ENCODE peak calls at places on chromosomes 3 and 15, in nine cellular contexts. V is transverse colon, F is IMR-90, C is Peyer's patch, K is HCT116, R is adrenal gland, U is body of pancreas, H is stomach, A is ovary. M is an unnamed sample.

GRCh38 chr3:48548731-48549705 is 7.6 kb downstream of the PFKFB4 start:
- DNase-seq in V (peak; percentile 88), F (peak; percentile 69), C (peak; percentile 77), K (peak; percentile 54), R (peak; percentile 88), U (peak; percentile 85), H (peak; percentile 89), A (peak; percentile 85), M (peak; percentile 85)

GRCh38 chr3:193921480-193921879 is 214.5 kb upstream of the HES1 start:
- DNase-seq in V (no peak), F (no peak), C (no peak), K (no peak), R (no peak), U (no peak), H (no peak), A (no peak), M (no peak)

GRCh38 chr3:133112666-133113065 is 74.5 kb downstream of the TMEM108 start:
- DNase-seq in V (no peak), F (peak; percentile 22), C (no peak), K (no peak), R (no peak), U (no peak), H (no peak), A (no peak), M (no peak)

GRCh38 chr3:25556504-25556903 is 108.2 kb downstream of the TOP2B start:
- DNase-seq in V (no peak), F (no peak), C (no peak), K (no peak), R (no peak), U (no peak), H (no peak), A (no peak), M (no peak)

GRCh38 chr15:32981536-32981935 is 213.0 kb downstream of the FMN1 start:
- DNase-seq in V (no peak), F (peak; percentile 64), C (no peak), K (no peak), R (no peak), U (no peak), H (no peak), A (no peak), M (no peak)

GRCh38 chr3:48747703-48748102 is 30.7 kb upstream of the IP6K2 start:
- DNase-seq in V (no peak), F (no peak), C (no peak), K (no peak), R (no peak), U (no peak), H (peak; percentile 33), A (no peak), M (peak; percentile 75)

GRCh38 chr3:113002676-113003075 is 11.9 kb downstream of the GTPBP8 start:
- DNase-seq in V (no peak), F (no peak), C (no peak), K (no peak), R (no peak), U (no peak), H (no peak), A (no peak), M (no peak)

GRCh38 chr3:152583913-152584312 is 251.0 kb upstream of the P2RY1 start:
- DNase-seq in V (no peak), F (no peak), C (no peak), K (no peak), R (no peak), U (no peak), H (no peak), A (no peak), M (no peak)

GRCh38 chr3:53238051-53238850 is 17.6 kb downstream of the TKT start:
- DNase-seq in V (peak; percentile 51), F (peak; percentile 97), C (no peak), K (peak; percentile 60), R (peak; percentile 67), U (peak; percentile 64), H (peak; percentile 51), A (no peak), M (peak; percentile 83)

GRCh38 chr15:75943713-75944215 is 40.1 kb downstream of the FBXO22 start:
- DNase-seq in V (no peak), F (peak; percentile 42), C (no peak), K (no peak), R (no peak), U (no peak), H (no peak), A (no peak), M (no peak)

GRCh38 chr3:15556512-15556911 is 35.0 kb upstream of the COLQ start:
- DNase-seq in V (no peak), F (no peak), C (no peak), K (no peak), R (no peak), U (no peak), H (no peak), A (no peak), M (no peak)

GRCh38 chr15:87764461-87765236 is 491.9 kb downstream of the NTRK3 start:
- DNase-seq in V (no peak), F (peak; percentile 72), C (no peak), K (no peak), R (no peak), U (no peak), H (no peak), A (no peak), M (no peak)

GRCh38 chr3:56980798-56981390 is 79.6 kb upstream of the SPATA12 start:
- DNase-seq in V (no peak), F (peak; percentile 99), C (no peak), K (peak; percentile 68), R (peak; percentile 88), U (no peak), H (peak; percentile 50), A (no peak), M (no peak)

GRCh38 chr3:30465454-30465853 is 140.9 kb upstream of the TGFBR2 start:
- DNase-seq in V (no peak), F (no peak), C (no peak), K (no peak), R (no peak), U (no peak), H (no peak), A (no peak), M (no peak)

GRCh38 chr3:124701687-124702086 is 28.6 kb upstream of the UMPS start:
- DNase-seq in V (no peak), F (peak; percentile 79), C (no peak), K (no peak), R (no peak), U (no peak), H (no peak), A (no peak), M (no peak)

GRCh38 chr3:133124511-133124910 is 86.3 kb downstream of the TMEM108 start:
- DNase-seq in V (no peak), F (no peak), C (no peak), K (no peak), R (peak; percentile 54), U (peak; percentile 57), H (peak; percentile 64), A (no peak), M (no peak)

GRCh38 chr3:195911946-195912270 is 3.6 kb upstream of the TNK2 start:
- DNase-seq in V (no peak), F (no peak), C (no peak), K (no peak), R (no peak), U (no peak), H (no peak), A (no peak), M (no peak)

GRCh38 chr15:93173369-93173768 is 84.4 kb upstream of the RGMA start:
- DNase-seq in V (no peak), F (no peak), C (no peak), K (no peak), R (no peak), U (no peak), H (no peak), A (no peak), M (no peak)

GRCh38 chr3:132231633-132232032 is 85.6 kb upstream of the ACP3 start:
- DNase-seq in V (no peak), F (peak; percentile 55), C (no peak), K (peak; percentile 22), R (no peak), U (no peak), H (no peak), A (no peak), M (no peak)

DNA sequence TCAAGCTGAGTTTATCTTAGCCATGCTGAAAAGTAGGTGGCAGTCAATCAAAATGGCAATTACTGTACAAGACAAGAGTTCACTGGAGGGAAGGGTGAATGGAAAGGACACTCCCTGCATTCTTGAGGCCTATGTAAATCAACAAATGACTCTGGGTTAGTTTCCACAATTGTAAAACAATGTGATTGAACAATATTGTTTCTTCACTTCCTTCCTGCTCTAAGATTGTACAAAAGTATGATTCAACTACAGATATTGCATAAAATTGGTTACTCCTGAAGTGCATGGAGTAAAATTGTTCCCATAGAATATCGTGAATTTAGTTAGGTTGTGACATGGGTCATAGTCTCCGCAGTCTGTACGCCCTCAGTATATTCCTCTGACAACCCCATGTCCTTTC is 277.6 kb downstream of the LPP start:
- DNase-seq in V (no peak), F (peak; percentile 51), C (no peak), K (no peak), R (no peak), U (no peak), H (no peak), A (no peak), M (no peak)
- TF ChIP-seq POLR2A in V (no peak), F (no peak), C (no peak), K (no peak), R (no peak), U (no peak), H (no peak), A (no peak), M (no peak)

GRCh38 chr3:190101320-190102117 is 19.2 kb downstream of the P3H2 start:
- DNase-seq in V (no peak), F (peak; percentile 83), C (no peak), K (no peak), R (no peak), U (no peak), H (no peak), A (no peak), M (no peak)
- H3K4me3 ChIP-seq in V (no peak overlapping the region), F (peak overlapping the region; percentile 25), C (no peak overlapping the region), K (no peak overlapping the region), R (no peak overlapping the region), U (no peak overlapping the region), H (peak overlapping the region; percentile 32), A (peak overlapping the region; percentile 23), M (no peak overlapping the region)

DNA sequence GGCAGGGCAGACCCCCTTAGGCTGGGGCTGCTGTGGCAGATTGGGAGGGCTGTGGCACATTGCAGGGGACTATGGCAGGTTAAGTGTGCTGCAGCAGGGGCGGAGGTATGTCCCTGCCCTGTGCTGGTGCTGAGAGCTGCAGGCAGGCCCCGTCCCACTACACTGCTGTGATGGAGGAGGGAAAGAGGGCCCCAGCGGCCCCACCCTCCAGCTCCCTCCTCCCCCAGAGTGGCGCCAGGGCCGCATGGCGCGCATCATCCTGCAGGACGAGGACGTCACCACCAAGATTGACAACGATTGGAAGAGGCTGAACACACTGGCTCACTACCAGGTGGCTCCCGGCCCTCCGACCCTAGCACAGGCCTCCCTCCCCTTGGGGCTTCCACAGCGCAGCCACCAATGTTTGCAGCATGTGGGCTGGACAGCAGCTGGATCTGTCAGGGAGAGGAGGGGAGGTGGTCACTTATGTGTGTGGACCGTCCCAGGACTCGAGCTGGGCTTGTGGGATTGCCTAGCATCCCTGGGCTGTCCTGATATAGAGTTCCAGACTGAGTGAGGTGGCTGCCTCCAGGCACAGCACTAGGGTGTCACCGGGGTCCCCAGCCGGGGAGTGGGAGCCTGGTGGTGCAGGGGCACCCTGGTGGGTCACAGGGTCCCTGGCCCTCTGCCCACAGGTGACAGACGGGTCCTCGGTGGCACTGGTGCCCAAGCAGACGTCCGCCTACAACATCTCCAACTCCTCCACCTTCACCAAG is 46.0 kb downstream of the PLXNA1 start:
- DNase-seq in V (no peak), F (no peak), C (no peak), K (no peak), R (no peak), U (no peak), H (no peak), A (no peak), M (no peak)
- H3K36me3 ChIP-seq in V (peaks cover 7% of the 10 kb centered on the region), F (peaks cover 74% of the 10 kb centered on the region), C (peaks cover 57% of the 10 kb centered on the region), K (peaks cover 10% of the 10 kb centered on the region), R (peaks cover 55% of the 10 kb centered on the region), U (peaks cover 12% of the 10 kb centered on the region), H (peaks cover 88% of the 10 kb centered on the region), A (no peaks in the 10 kb centered on the region), M (no peaks in the 10 kb centered on the region)

GRCh38 chr3:9249273-9250192 is at the start of gene SRGAP3:
- DNase-seq in V (peak; percentile 92), F (peak; percentile 86), C (peak; percentile 85), K (peak; percentile 82), R (peak; percentile 95), U (peak; percentile 89), H (peak; percentile 90), A (peak; percentile 87), M (peak; percentile 81)
- TF ChIP-seq POLR2A in V (no peak), F (no peak), C (no peak), K (no peak), R (peak; percentile 93), U (peak; percentile 52), H (no peak), A (no peak), M (no peak)

M was measured in right lobe of liver.